ENCODE peak calls at places on chromosome 2, in four cellular contexts. Z is K562, V is GM23338, A is heart left ventricle. W is an unnamed sample.

GRCh38 chr2:101440127-101440738 is 34.7 kb downstream of the RFX8 start:
- DNase-seq in A (peak; percentile 68), V (no peak), Z (peak; percentile 24), W (no peak)

GRCh38 chr2:3143602-3144001 is 234.0 kb downstream of the EIPR1 start:
- DNase-seq in V (no peak), A (no peak), Z (no peak), W (peak; percentile 24)

GRCh38 chr2:71389379-71390072 is 57.9 kb downstream of the ZNF638 start:
- DNase-seq in A (no peak), Z (no peak), V (no peak), W (no peak)

GRCh38 chr2:20897047-20897446 is 74.1 kb upstream of the LDAH start:
- DNase-seq in Z (no peak), V (no peak), A (no peak), W (no peak)

GRCh38 chr2:105718846-105719432 is 25.8 kb upstream of the NCK2 start:
- DNase-seq in V (no peak), Z (no peak), A (no peak), W (no peak)

GRCh38 chr2:63189026-63189425 is 138.4 kb downstream of the OTX1 start:
- DNase-seq in Z (peak; percentile 58), V (peak; percentile 89), A (no peak), W (peak; percentile 82)

GRCh38 chr2:23523651-23524260 is 138.8 kb downstream of the KLHL29 start:
- DNase-seq in A (no peak), V (no peak), Z (no peak), W (no peak)

GRCh38 chr2:70981866-70982810 is 3.7 kb downstream of the ANKRD53 start:
- DNase-seq in A (no peak), Z (no peak), V (no peak), W (peak; percentile 35)

GRCh38 chr2:160493227-160494028 is at the start of gene RBMS1:
- DNase-seq in V (peak; percentile 79), A (peak; percentile 77), Z (no peak), W (peak; percentile 91)

GRCh38 chr2:128516938-128517337 is 198.3 kb upstream of the HS6ST1 start:
- DNase-seq in A (no peak), V (no peak), Z (no peak), W (no peak)

GRCh38 chr2:201057089-201057499 is 14.4 kb downstream of the HYCC2 start:
- DNase-seq in A (no peak), V (no peak), Z (no peak), W (no peak)

GRCh38 chr2:175251425-175252041 is 70.0 kb upstream of the ATP5MC3 start:
- DNase-seq in A (no peak), Z (peak; percentile 36), V (peak; percentile 69), W (no peak)

GRCh38 chr2:70090706-70091334 is 3.5 kb downstream of the PCBP1 start:
- DNase-seq in Z (no peak), A (no peak), V (no peak), W (no peak)

GRCh38 chr2:2763351-2763997 is 432.4 kb upstream of the MYT1L start:
- DNase-seq in A (no peak), V (no peak), Z (no peak), W (peak; percentile 55)

GRCh38 chr2:64354857-64355680 is 98.9 kb upstream of the LGALSL start:
- DNase-seq in V (no peak), A (no peak), Z (peak; percentile 59), W (no peak)

GRCh38 chr2:46284812-46285211 is 12.4 kb upstream of the EPAS1 start:
- DNase-seq in Z (no peak), A (no peak), V (no peak), W (peak; percentile 64)

GRCh38 chr2:29729932-29730331 is 191.5 kb downstream of the ALK start:
- DNase-seq in V (no peak), A (no peak), Z (no peak), W (no peak)

GRCh38 chr2:199407421-199407820 is 50.3 kb downstream of the SATB2 start:
- DNase-seq in Z (no peak), V (no peak), A (no peak), W (no peak)

GRCh38 chr2:170965446-170966225 is 36.6 kb downstream of the GORASP2 start:
- DNase-seq in V (no peak), Z (no peak), A (no peak), W (no peak)

GRCh38 chr2:178194600-178195389 is 483 bp downstream of the OSBPL6 start:
- DNase-seq in Z (peak; percentile 64), A (peak; percentile 43), V (peak; percentile 74), W (peak; percentile 89)

GRCh38 chr2:101149241-101150192 is 1.7 kb downstream of the TBC1D8 start:
- DNase-seq in Z (no peak), A (no peak), V (peak; percentile 32), W (peak; percentile 68)

GRCh38 chr2:127428815-127429109 is 10.5 kb downstream of the PROC start:
- DNase-seq in A (no peak), V (no peak), Z (no peak), W (no peak)

DNA sequence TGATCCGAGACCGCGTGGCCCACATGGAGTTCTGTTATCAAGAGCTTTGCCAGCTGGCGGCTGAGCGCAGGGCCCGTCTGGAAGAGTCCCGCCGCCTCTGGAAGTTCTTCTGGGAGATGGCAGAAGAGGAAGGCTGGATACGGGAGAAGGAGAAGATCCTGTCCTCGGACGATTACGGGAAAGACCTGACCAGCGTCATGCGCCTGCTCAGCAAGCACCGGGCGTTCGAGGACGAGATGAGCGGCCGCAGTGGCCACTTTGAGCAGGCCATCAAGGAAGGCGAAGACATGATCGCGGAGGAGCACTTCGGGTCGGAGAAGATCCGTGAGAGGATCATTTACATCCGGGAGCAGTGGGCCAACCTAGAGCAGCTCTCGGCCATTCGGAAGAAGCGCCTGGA is 94.5 kb upstream of the EML6 start:
- DNase-seq in A (no peak), V (no peak), Z (no peak), W (no peak)
- H3K4me1 ChIP-seq in A (peaks cover 67% of the 10 kb centered on the region), V (peaks cover under 1% of the 10 kb centered on the region), Z (no peaks in the 10 kb centered on the region), W (no peaks in the 10 kb centered on the region)

DNA sequence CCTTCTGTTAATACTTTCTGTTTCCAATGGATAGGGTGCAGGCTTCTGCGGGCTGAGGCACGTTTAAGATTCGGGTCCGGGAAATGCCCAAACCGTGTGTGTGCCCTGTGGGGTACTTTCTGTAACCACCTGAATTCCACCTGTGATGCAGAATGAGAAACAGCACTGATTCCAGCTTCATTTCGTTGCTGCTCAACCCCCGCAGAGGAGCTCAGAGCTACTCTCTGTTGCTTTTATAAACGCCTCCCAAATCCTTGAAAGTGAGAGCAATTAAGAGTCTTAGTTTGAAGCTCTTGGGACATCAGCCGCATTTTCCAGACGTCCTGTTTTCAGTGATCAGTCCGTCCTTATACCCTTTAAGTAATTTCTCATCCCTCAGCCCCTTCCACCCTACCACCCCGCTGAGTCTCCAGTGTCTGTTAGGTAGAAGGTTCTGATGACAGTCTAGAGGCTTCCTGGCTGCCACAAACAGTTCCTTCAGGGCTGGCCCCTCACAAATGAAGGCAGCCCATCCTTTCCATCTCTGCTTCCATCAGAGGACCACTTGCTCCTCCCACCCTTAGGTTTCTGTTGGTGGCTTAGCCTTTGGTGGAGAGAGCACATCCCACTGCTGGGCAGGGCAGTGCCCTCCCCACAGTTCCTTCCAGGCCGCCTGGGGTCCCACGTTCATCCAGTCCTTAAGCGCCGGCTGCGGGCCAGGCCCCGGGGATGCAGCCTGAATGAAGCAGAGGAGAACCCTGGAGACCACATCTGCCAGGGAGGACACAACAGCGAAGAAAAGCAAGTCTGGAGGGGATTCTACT is 230.1 kb downstream of the SEPTIN10 start:
- DNase-seq in A (peak; percentile 13), V (no peak), Z (no peak), W (peak; percentile 30)
- H3K4me1 ChIP-seq in A (peaks cover 24% of the 10 kb centered on the region), V (peaks cover 28% of the 10 kb centered on the region), Z (no peaks in the 10 kb centered on the region), W (peaks cover 12% of the 10 kb centered on the region)

GRCh38 chr2:120224256-120224655 is 1.1 kb upstream of the TMEM185B start:
- DNase-seq in Z (no peak), V (no peak), A (no peak), W (peak; percentile 47)
- H3K4me1 ChIP-seq in Z (peaks cover 34% of the 10 kb centered on the region), V (no peaks in the 10 kb centered on the region), A (peaks cover 4% of the 10 kb centered on the region), W (peaks cover 11% of the 10 kb centered on the region)

GRCh38 chr2:112626604-112627059 is 19.1 kb upstream of the SLC20A1 start:
- DNase-seq in V (peak; percentile 72), Z (peak; percentile 72), A (peak; percentile 58), W (peak; percentile 85)
- H3K4me1 ChIP-seq in V (peaks cover 13% of the 10 kb centered on the region), Z (peaks cover 52% of the 10 kb centered on the region), A (no peaks in the 10 kb centered on the region), W (peaks cover 3% of the 10 kb centered on the region)

GRCh38 chr2:27208486-27209050 is 3.3 kb upstream of the ATRAID start:
- DNase-seq in V (no peak), Z (no peak), A (no peak), W (peak; percentile 62)
- H3K4me1 ChIP-seq in V (peaks cover 6% of the 10 kb centered on the region), Z (peaks cover 15% of the 10 kb centered on the region), A (peaks cover 7% of the 10 kb centered on the region), W (peaks cover 7% of the 10 kb centered on the region)

GRCh38 chr2:239131521-239131920 is 269.3 kb downstream of the HDAC4 start:
- DNase-seq in Z (no peak), V (no peak), A (no peak), W (no peak)

GRCh38 chr2:239130786-239131325 is 270.0 kb downstream of the HDAC4 start:
- DNase-seq in V (no peak), Z (no peak), A (no peak), W (no peak)

GRCh38 chr2:239133945-239134570 is 266.8 kb downstream of the HDAC4 start:
- DNase-seq in V (no peak), A (no peak), Z (no peak), W (no peak)

GRCh38 chr2:239132156-239132709 is 268.6 kb downstream of the HDAC4 start:
- DNase-seq in A (no peak), V (no peak), Z (no peak), W (no peak)

DNA sequence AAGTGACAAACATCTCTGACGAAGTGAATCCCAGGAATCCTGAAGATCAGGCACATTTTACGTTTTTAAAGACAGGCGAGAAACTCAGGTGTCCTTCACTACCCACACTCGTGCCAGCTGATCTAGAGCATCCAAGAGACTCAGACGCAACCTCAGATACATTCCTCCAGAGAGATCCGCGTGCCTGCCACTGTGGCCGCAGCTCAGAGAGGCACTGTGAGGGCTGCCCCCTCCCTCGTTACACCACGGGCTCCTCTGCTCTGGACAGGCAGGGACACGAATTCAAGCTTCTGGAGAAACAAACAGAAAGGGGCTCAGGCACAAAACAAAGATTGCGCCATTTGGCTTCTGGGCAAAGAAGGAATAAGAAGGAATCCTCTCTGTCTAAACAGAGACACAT is 268.0 kb downstream of the HDAC4 start:
- DNase-seq in Z (no peak), A (no peak), V (no peak), W (no peak)
- H3K4me1 ChIP-seq in Z (no peaks in the 10 kb centered on the region), A (peaks cover 5% of the 10 kb centered on the region), V (no peaks in the 10 kb centered on the region), W (no peaks in the 10 kb centered on the region)

GRCh38 chr2:239190921-239191885 is 209.6 kb downstream of the HDAC4 start:
- DNase-seq in Z (no peak), V (no peak), A (peak; percentile 17), W (peak; percentile 43)
- H3K4me1 ChIP-seq in Z (no peaks in the 10 kb centered on the region), V (no peaks in the 10 kb centered on the region), A (peaks cover 10% of the 10 kb centered on the region), W (no peaks in the 10 kb centered on the region)

DNA sequence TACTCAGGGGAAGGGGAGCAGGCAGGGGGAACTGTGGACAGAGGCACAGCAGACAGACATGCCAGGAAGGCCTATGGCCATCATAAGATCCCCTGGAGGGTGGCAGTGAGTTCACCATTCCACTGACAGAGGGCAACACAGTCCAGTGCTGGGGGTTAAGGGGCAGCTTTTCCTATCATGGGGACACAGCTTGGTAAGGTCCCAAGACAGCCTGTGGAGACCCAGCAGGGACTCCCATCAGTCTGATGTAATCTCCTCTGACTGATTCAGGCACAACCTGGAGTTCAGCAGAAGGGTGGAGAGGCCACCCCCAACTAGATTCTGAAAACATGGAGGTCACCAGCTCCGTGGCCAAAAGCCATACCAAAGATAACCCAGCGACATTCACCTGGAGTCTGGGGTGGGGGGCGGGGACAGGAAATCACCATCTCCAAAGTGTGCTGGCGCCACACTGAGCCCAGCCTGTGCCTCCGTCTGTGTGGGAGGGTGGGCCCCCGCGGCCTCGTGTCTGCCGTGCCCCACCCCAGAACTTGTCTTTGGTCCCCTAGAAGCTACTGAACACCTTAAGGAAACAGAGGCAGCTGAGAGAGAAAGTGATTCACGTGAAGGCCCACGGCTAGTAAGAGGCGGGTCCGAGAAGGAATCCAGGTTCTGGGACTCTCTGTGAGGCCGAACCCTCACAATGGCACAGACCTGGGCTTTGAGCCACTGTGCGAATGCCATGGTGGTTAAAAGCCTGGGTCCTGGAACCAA is 28.6 kb downstream of the DNMT3A start:
- DNase-seq in Z (no peak), A (no peak), V (no peak), W (no peak)
- H3K4me1 ChIP-seq in Z (no peaks in the 10 kb centered on the region), A (peaks cover 39% of the 10 kb centered on the region), V (peaks cover 45% of the 10 kb centered on the region), W (peaks cover 6% of the 10 kb centered on the region)